ENCODE peak calls at places on chromosomes 6 and 20, in eight cellular contexts. One of them, this sample, is unnamed.

GRCh38 chr6:169824021-169824420 is 72.6 kb downstream of the ERMARD start:
- DNase-seq in tibial nerve: no peak
- DNase-seq in Peyer's patch: peak
- DNase-seq in uterus: no peak
- DNase-seq in transverse colon: no peak
- DNase-seq in IMR-90: no peak
- DNase-seq in suprapubic skin: no peak
- DNase-seq in GM12878: no peak
- DNase-seq in this sample: peak

GRCh38 chr6:107823047-107823557 is 1.0 kb downstream of the SCML4 start:
- DNase-seq in tibial nerve: no peak
- DNase-seq in Peyer's patch: no peak
- DNase-seq in uterus: no peak
- DNase-seq in transverse colon: no peak
- DNase-seq in IMR-90: no peak
- DNase-seq in suprapubic skin: no peak
- DNase-seq in GM12878: no peak
- DNase-seq in this sample: no peak

GRCh38 chr6:36924778-36925396 is 29.7 kb upstream of the PI16 start:
- DNase-seq in tibial nerve: no peak
- DNase-seq in Peyer's patch: no peak
- DNase-seq in uterus: no peak
- DNase-seq in transverse colon: no peak
- DNase-seq in IMR-90: no peak
- DNase-seq in suprapubic skin: no peak
- DNase-seq in GM12878: no peak
- DNase-seq in this sample: no peak

GRCh38 chr6:19805146-19805515 is 32.0 kb upstream of the ID4 start:
- DNase-seq in tibial nerve: no peak
- DNase-seq in Peyer's patch: no peak
- DNase-seq in uterus: no peak
- DNase-seq in transverse colon: no peak
- DNase-seq in IMR-90: peak
- DNase-seq in suprapubic skin: no peak
- DNase-seq in GM12878: no peak
- DNase-seq in this sample: no peak

GRCh38 chr6:169324086-169324485 is 70.4 kb upstream of the THBS2 start:
- DNase-seq in tibial nerve: no peak
- DNase-seq in Peyer's patch: no peak
- DNase-seq in uterus: no peak
- DNase-seq in transverse colon: no peak
- DNase-seq in IMR-90: no peak
- DNase-seq in suprapubic skin: no peak
- DNase-seq in GM12878: no peak
- DNase-seq in this sample: peak

GRCh38 chr6:133132092-133132491 is 109.1 kb upstream of the EYA4 start:
- DNase-seq in tibial nerve: no peak
- DNase-seq in Peyer's patch: no peak
- DNase-seq in uterus: no peak
- DNase-seq in transverse colon: no peak
- DNase-seq in IMR-90: peak
- DNase-seq in suprapubic skin: no peak
- DNase-seq in GM12878: no peak
- DNase-seq in this sample: no peak

GRCh38 chr20:41005361-41005729 is 23.3 kb upstream of the TOP1 start:
- DNase-seq in tibial nerve: peak
- DNase-seq in Peyer's patch: peak
- DNase-seq in uterus: peak
- DNase-seq in transverse colon: peak
- DNase-seq in IMR-90: peak
- DNase-seq in suprapubic skin: peak
- DNase-seq in GM12878: no peak
- DNase-seq in this sample: peak

GRCh38 chr6:107784669-107785068 is 39.4 kb downstream of the SCML4 start:
- DNase-seq in tibial nerve: no peak
- DNase-seq in Peyer's patch: no peak
- DNase-seq in uterus: no peak
- DNase-seq in transverse colon: no peak
- DNase-seq in IMR-90: peak
- DNase-seq in suprapubic skin: no peak
- DNase-seq in GM12878: no peak
- DNase-seq in this sample: no peak

GRCh38 chr6:52157301-52157930 is 28.8 kb upstream of the IL17A start:
- DNase-seq in tibial nerve: no peak
- DNase-seq in Peyer's patch: no peak
- DNase-seq in uterus: no peak
- DNase-seq in transverse colon: no peak
- DNase-seq in IMR-90: peak
- DNase-seq in suprapubic skin: no peak
- DNase-seq in GM12878: peak
- DNase-seq in this sample: peak

DNA sequence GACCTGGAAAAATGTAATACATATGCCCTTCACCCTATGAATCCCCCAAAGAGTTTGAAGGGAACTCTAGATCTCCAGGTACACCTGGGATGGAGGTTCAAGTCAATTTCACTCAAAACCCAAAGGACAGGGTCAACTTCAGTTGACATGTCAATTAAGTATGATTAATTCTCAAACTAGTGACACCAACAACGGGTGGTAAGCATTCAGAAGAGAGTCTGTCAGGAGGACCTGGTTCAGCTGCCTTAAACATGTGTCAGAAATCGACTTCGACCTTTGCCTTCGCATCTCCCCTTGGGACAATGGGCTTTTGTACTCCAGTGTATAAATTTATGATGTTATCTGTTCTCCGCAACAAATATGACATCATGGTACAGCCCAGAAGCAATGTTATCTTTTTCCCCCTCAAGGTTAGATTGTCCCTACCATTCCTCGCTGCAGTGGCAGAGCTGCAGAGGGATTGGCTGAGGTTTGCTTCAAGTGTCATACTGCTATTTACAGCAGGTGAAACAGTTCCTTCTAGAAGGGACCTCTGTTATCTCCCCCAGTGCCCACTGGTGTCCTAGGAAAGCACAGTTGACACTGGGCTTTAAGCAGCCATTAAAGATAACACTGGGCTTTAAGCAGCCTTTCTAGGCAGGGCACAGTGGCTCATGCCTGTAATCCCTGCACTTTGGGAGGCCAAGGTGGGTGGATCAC is 94.7 kb upstream of the SNX9 start:
- DNase-seq in tibial nerve: no peak
- DNase-seq in Peyer's patch: no peak
- DNase-seq in uterus: no peak
- DNase-seq in transverse colon: no peak
- DNase-seq in IMR-90: no peak
- DNase-seq in suprapubic skin: no peak
- DNase-seq in GM12878: no peak
- DNase-seq in this sample: no peak
- TF ChIP-seq POLR2A in tibial nerve: no peak
- TF ChIP-seq POLR2A in Peyer's patch: no peak
- TF ChIP-seq POLR2A in uterus: no peak
- TF ChIP-seq POLR2A in transverse colon: no peak
- TF ChIP-seq POLR2A in IMR-90: no peak
- TF ChIP-seq POLR2A in suprapubic skin: no peak
- TF ChIP-seq POLR2A in GM12878: no peak
- TF ChIP-seq POLR2A in this sample: no peak

GRCh38 chr6:18055714-18056382 is 66.6 kb downstream of the NHLRC1 start:
- DNase-seq in tibial nerve: no peak
- DNase-seq in Peyer's patch: no peak
- DNase-seq in uterus: no peak
- DNase-seq in transverse colon: no peak
- DNase-seq in IMR-90: no peak
- DNase-seq in suprapubic skin: no peak
- DNase-seq in GM12878: no peak
- DNase-seq in this sample: no peak

GRCh38 chr6:18055098-18055497 is 67.4 kb downstream of the NHLRC1 start:
- DNase-seq in tibial nerve: no peak
- DNase-seq in Peyer's patch: no peak
- DNase-seq in uterus: no peak
- DNase-seq in transverse colon: no peak
- DNase-seq in IMR-90: no peak
- DNase-seq in suprapubic skin: no peak
- DNase-seq in GM12878: peak
- DNase-seq in this sample: no peak

GRCh38 chr6:18058429-18058828 is 64.0 kb downstream of the NHLRC1 start:
- DNase-seq in tibial nerve: no peak
- DNase-seq in Peyer's patch: no peak
- DNase-seq in uterus: no peak
- DNase-seq in transverse colon: no peak
- DNase-seq in IMR-90: no peak
- DNase-seq in suprapubic skin: no peak
- DNase-seq in GM12878: no peak
- DNase-seq in this sample: no peak

GRCh38 chr6:18053071-18053475 is 65.6 kb upstream of the KIF13A start:
- DNase-seq in tibial nerve: no peak
- DNase-seq in Peyer's patch: no peak
- DNase-seq in uterus: no peak
- DNase-seq in transverse colon: no peak
- DNase-seq in IMR-90: peak
- DNase-seq in suprapubic skin: no peak
- DNase-seq in GM12878: no peak
- DNase-seq in this sample: no peak

DNA sequence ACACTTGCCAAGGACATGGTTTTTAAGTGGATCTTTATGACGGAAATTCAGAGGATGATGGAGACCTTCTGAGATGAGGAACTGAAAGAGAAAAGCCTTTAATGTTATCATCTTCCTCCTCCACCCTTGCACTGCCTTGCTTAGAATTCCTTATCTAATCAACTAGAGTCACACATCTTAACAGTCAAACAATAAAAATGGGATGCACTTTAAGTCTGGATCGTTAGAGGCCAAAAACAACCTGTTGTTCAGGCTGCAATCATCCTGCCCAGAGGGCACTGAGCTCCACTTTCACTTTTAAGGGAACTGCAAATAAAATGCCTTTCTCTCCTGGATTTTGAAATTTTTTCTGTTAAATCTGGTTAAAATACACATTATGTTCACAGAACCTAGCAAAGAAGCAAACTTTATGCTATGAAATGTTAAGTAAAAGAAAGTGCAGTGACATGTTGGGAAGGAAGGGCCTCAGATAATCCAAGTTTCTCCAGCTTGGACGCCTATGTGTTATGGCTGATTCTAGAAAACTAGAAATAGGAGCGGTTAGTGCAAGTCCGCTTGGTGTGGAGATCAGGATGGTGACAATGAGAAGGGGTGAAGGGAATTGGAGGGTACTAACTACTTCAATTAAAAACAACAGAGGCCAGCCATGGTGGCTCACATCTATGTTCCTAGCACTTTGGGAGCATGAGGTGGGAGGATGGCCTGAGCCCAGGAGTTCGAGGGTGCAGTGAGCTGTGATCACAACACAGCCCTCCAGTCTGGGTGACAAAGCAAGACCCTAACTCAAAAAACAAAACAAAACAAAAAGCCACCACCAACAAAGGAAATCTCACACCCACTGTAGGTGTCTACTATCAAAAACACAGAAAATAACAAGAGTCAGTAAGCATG is 66.4 kb upstream of the KIF13A start:
- DNase-seq in tibial nerve: no peak
- DNase-seq in Peyer's patch: no peak
- DNase-seq in uterus: no peak
- DNase-seq in transverse colon: no peak
- DNase-seq in IMR-90: peak
- DNase-seq in suprapubic skin: no peak
- DNase-seq in GM12878: no peak
- DNase-seq in this sample: no peak
- H3K4me3 ChIP-seq in tibial nerve: no peak
- H3K4me3 ChIP-seq in Peyer's patch: no peak
- H3K4me3 ChIP-seq in uterus: no peak
- H3K4me3 ChIP-seq in transverse colon: no peak
- H3K4me3 ChIP-seq in IMR-90: no peak
- H3K4me3 ChIP-seq in suprapubic skin: peak
- H3K4me3 ChIP-seq in GM12878: no peak
- H3K4me3 ChIP-seq in this sample: peak

GRCh38 chr6:28277746-28278145 is 3.6 kb upstream of the PGBD1 start:
- DNase-seq in tibial nerve: no peak
- DNase-seq in Peyer's patch: no peak
- DNase-seq in uterus: no peak
- DNase-seq in transverse colon: no peak
- DNase-seq in IMR-90: no peak
- DNase-seq in suprapubic skin: no peak
- DNase-seq in GM12878: no peak
- DNase-seq in this sample: no peak

GRCh38 chr6:28280595-28281287 is 631 bp upstream of the PGBD1 start:
- DNase-seq in tibial nerve: no peak
- DNase-seq in Peyer's patch: no peak
- DNase-seq in uterus: no peak
- DNase-seq in transverse colon: no peak
- DNase-seq in IMR-90: no peak
- DNase-seq in suprapubic skin: no peak
- DNase-seq in GM12878: no peak
- DNase-seq in this sample: no peak

GRCh38 chr6:28282923-28283322 is 1.6 kb downstream of the PGBD1 start:
- DNase-seq in tibial nerve: no peak
- DNase-seq in Peyer's patch: no peak
- DNase-seq in uterus: no peak
- DNase-seq in transverse colon: no peak
- DNase-seq in IMR-90: no peak
- DNase-seq in suprapubic skin: no peak
- DNase-seq in GM12878: no peak
- DNase-seq in this sample: no peak

GRCh38 chr6:28281288-28282064 is at the start of gene PGBD1:
- DNase-seq in tibial nerve: peak
- DNase-seq in Peyer's patch: peak
- DNase-seq in uterus: peak
- DNase-seq in transverse colon: peak
- DNase-seq in IMR-90: peak
- DNase-seq in suprapubic skin: peak
- DNase-seq in GM12878: no peak
- DNase-seq in this sample: no peak
- TF ChIP-seq POLR2A in tibial nerve: no peak
- TF ChIP-seq POLR2A in Peyer's patch: no peak
- TF ChIP-seq POLR2A in uterus: no peak
- TF ChIP-seq POLR2A in transverse colon: no peak
- TF ChIP-seq POLR2A in IMR-90: peak
- TF ChIP-seq POLR2A in suprapubic skin: no peak
- TF ChIP-seq POLR2A in GM12878: peak
- TF ChIP-seq POLR2A in this sample: no peak

GRCh38 chr6:128479048-128479666 is 41.2 kb downstream of the PTPRK start:
- DNase-seq in tibial nerve: no peak
- DNase-seq in Peyer's patch: no peak
- DNase-seq in uterus: no peak
- DNase-seq in transverse colon: no peak
- DNase-seq in IMR-90: no peak
- DNase-seq in suprapubic skin: no peak
- DNase-seq in GM12878: no peak
- DNase-seq in this sample: no peak
- H3K4me3 ChIP-seq in tibial nerve: no peak
- H3K4me3 ChIP-seq in Peyer's patch: peak
- H3K4me3 ChIP-seq in uterus: peak
- H3K4me3 ChIP-seq in transverse colon: no peak
- H3K4me3 ChIP-seq in IMR-90: no peak
- H3K4me3 ChIP-seq in suprapubic skin: no peak
- H3K4me3 ChIP-seq in GM12878: no peak
- H3K4me3 ChIP-seq in this sample: peak